ENCODE peak calls at places on chromosomes 1 and 21, in nine cellular contexts. One of them, this sample, is unnamed.

GRCh38 chr1:152442765-152443164 is 28.7 kb upstream of the CRNN start:
- DNase-seq in MCF 10A: peak; percentile 82
- DNase-seq in NCI-H2171: no peak
- DNase-seq in stimulated activated CD4-positive, alpha-beta T cell treated with anti-CD3 and anti-CD28 coated beads, Interleukin-1b, Interleukin-23, amount 100 ng/mL, for 4 hours: no peak
- DNase-seq in neural progenitor cell: no peak
- DNase-seq in astrocyte of the spinal cord: peak; percentile 16
- DNase-seq in substantia nigra: no peak
- DNase-seq in GM23248: peak; percentile 70
- DNase-seq in H7: no peak
- DNase-seq in this sample: no peak

GRCh38 chr1:110529011-110529410 is 10.0 kb upstream of the KCNA10 start:
- DNase-seq in substantia nigra: no peak
- DNase-seq in H7: no peak
- DNase-seq in NCI-H2171: no peak
- DNase-seq in GM23248: no peak
- DNase-seq in astrocyte of the spinal cord: no peak
- DNase-seq in stimulated activated CD4-positive, alpha-beta T cell treated with anti-CD3 and anti-CD28 coated beads, Interleukin-1b, Interleukin-23, amount 100 ng/mL, for 4 hours: no peak
- DNase-seq in neural progenitor cell: no peak
- DNase-seq in MCF 10A: no peak
- DNase-seq in this sample: no peak

GRCh38 chr1:207565546-207566468 is 69.8 kb downstream of the CR1 start:
- DNase-seq in GM23248: peak; percentile 30
- DNase-seq in H7: no peak
- DNase-seq in neural progenitor cell: peak; percentile 34
- DNase-seq in astrocyte of the spinal cord: no peak
- DNase-seq in substantia nigra: peak; percentile 19
- DNase-seq in MCF 10A: peak; percentile 65
- DNase-seq in stimulated activated CD4-positive, alpha-beta T cell treated with anti-CD3 and anti-CD28 coated beads, Interleukin-1b, Interleukin-23, amount 100 ng/mL, for 4 hours: no peak
- DNase-seq in NCI-H2171: no peak
- DNase-seq in this sample: no peak

GRCh38 chr1:28684937-28685336 is 16.4 kb downstream of the GMEB1 start:
- DNase-seq in substantia nigra: no peak
- DNase-seq in stimulated activated CD4-positive, alpha-beta T cell treated with anti-CD3 and anti-CD28 coated beads, Interleukin-1b, Interleukin-23, amount 100 ng/mL, for 4 hours: no peak
- DNase-seq in GM23248: no peak
- DNase-seq in NCI-H2171: no peak
- DNase-seq in neural progenitor cell: no peak
- DNase-seq in H7: no peak
- DNase-seq in astrocyte of the spinal cord: no peak
- DNase-seq in MCF 10A: no peak
- DNase-seq in this sample: no peak

GRCh38 chr1:55481634-55482033 is 266.5 kb upstream of the USP24 start:
- DNase-seq in stimulated activated CD4-positive, alpha-beta T cell treated with anti-CD3 and anti-CD28 coated beads, Interleukin-1b, Interleukin-23, amount 100 ng/mL, for 4 hours: no peak
- DNase-seq in MCF 10A: peak; percentile 24
- DNase-seq in GM23248: peak; percentile 87
- DNase-seq in NCI-H2171: no peak
- DNase-seq in neural progenitor cell: no peak
- DNase-seq in H7: no peak
- DNase-seq in astrocyte of the spinal cord: no peak
- DNase-seq in substantia nigra: no peak
- DNase-seq in this sample: no peak

GRCh38 chr1:57353589-57353988 is 70.3 kb downstream of the DAB1 start:
- DNase-seq in substantia nigra: no peak
- DNase-seq in astrocyte of the spinal cord: no peak
- DNase-seq in stimulated activated CD4-positive, alpha-beta T cell treated with anti-CD3 and anti-CD28 coated beads, Interleukin-1b, Interleukin-23, amount 100 ng/mL, for 4 hours: no peak
- DNase-seq in H7: no peak
- DNase-seq in GM23248: peak; percentile 65
- DNase-seq in neural progenitor cell: no peak
- DNase-seq in MCF 10A: no peak
- DNase-seq in NCI-H2171: no peak
- DNase-seq in this sample: no peak

GRCh38 chr1:201310986-201311355 is 27.7 kb downstream of the PKP1 start:
- DNase-seq in NCI-H2171: peak; percentile 55
- DNase-seq in H7: no peak
- DNase-seq in neural progenitor cell: no peak
- DNase-seq in substantia nigra: no peak
- DNase-seq in MCF 10A: peak; percentile 99
- DNase-seq in stimulated activated CD4-positive, alpha-beta T cell treated with anti-CD3 and anti-CD28 coated beads, Interleukin-1b, Interleukin-23, amount 100 ng/mL, for 4 hours: no peak
- DNase-seq in GM23248: peak; percentile 50
- DNase-seq in astrocyte of the spinal cord: peak; percentile 13
- DNase-seq in this sample: no peak

GRCh38 chr1:76031496-76031895 is 43.0 kb upstream of the ST6GALNAC3 start:
- DNase-seq in neural progenitor cell: no peak
- DNase-seq in substantia nigra: no peak
- DNase-seq in astrocyte of the spinal cord: no peak
- DNase-seq in MCF 10A: no peak
- DNase-seq in GM23248: no peak
- DNase-seq in stimulated activated CD4-positive, alpha-beta T cell treated with anti-CD3 and anti-CD28 coated beads, Interleukin-1b, Interleukin-23, amount 100 ng/mL, for 4 hours: no peak
- DNase-seq in NCI-H2171: no peak
- DNase-seq in H7: no peak
- DNase-seq in this sample: no peak

GRCh38 chr1:85654066-85654782 is 54.0 kb downstream of the ZNHIT6 start:
- DNase-seq in substantia nigra: no peak
- DNase-seq in GM23248: peak; percentile 64
- DNase-seq in MCF 10A: peak; percentile 48
- DNase-seq in H7: no peak
- DNase-seq in astrocyte of the spinal cord: peak; percentile 47
- DNase-seq in neural progenitor cell: no peak
- DNase-seq in NCI-H2171: no peak
- DNase-seq in stimulated activated CD4-positive, alpha-beta T cell treated with anti-CD3 and anti-CD28 coated beads, Interleukin-1b, Interleukin-23, amount 100 ng/mL, for 4 hours: no peak
- DNase-seq in this sample: no peak

GRCh38 chr1:173341307-173341706 is 134.2 kb upstream of the TNFSF4 start:
- DNase-seq in H7: no peak
- DNase-seq in astrocyte of the spinal cord: peak; percentile 90
- DNase-seq in stimulated activated CD4-positive, alpha-beta T cell treated with anti-CD3 and anti-CD28 coated beads, Interleukin-1b, Interleukin-23, amount 100 ng/mL, for 4 hours: no peak
- DNase-seq in substantia nigra: no peak
- DNase-seq in neural progenitor cell: no peak
- DNase-seq in NCI-H2171: no peak
- DNase-seq in MCF 10A: peak; percentile 45
- DNase-seq in GM23248: peak; percentile 94
- DNase-seq in this sample: no peak

GRCh38 chr1:15151377-15151806 is 2.2 kb upstream of the TMEM51 start:
- DNase-seq in neural progenitor cell: peak; percentile 31
- DNase-seq in H7: no peak
- DNase-seq in stimulated activated CD4-positive, alpha-beta T cell treated with anti-CD3 and anti-CD28 coated beads, Interleukin-1b, Interleukin-23, amount 100 ng/mL, for 4 hours: no peak
- DNase-seq in MCF 10A: no peak
- DNase-seq in substantia nigra: no peak
- DNase-seq in NCI-H2171: no peak
- DNase-seq in GM23248: no peak
- DNase-seq in astrocyte of the spinal cord: no peak
- DNase-seq in this sample: no peak

GRCh38 chr1:168340796-168341510 is 60.3 kb downstream of the TBX19 start:
- DNase-seq in neural progenitor cell: no peak
- DNase-seq in astrocyte of the spinal cord: no peak
- DNase-seq in GM23248: peak; percentile 7
- DNase-seq in stimulated activated CD4-positive, alpha-beta T cell treated with anti-CD3 and anti-CD28 coated beads, Interleukin-1b, Interleukin-23, amount 100 ng/mL, for 4 hours: no peak
- DNase-seq in H7: no peak
- DNase-seq in MCF 10A: no peak
- DNase-seq in NCI-H2171: no peak
- DNase-seq in substantia nigra: no peak
- DNase-seq in this sample: no peak

GRCh38 chr1:89350298-89350697 is 13.6 kb upstream of the GBP6 start:
- DNase-seq in neural progenitor cell: no peak
- DNase-seq in MCF 10A: no peak
- DNase-seq in H7: no peak
- DNase-seq in GM23248: no peak
- DNase-seq in NCI-H2171: no peak
- DNase-seq in stimulated activated CD4-positive, alpha-beta T cell treated with anti-CD3 and anti-CD28 coated beads, Interleukin-1b, Interleukin-23, amount 100 ng/mL, for 4 hours: no peak
- DNase-seq in substantia nigra: no peak
- DNase-seq in astrocyte of the spinal cord: no peak
- DNase-seq in this sample: no peak

GRCh38 chr21:35172231-35172630 is 123.1 kb upstream of the RUNX1 start:
- DNase-seq in substantia nigra: no peak
- DNase-seq in stimulated activated CD4-positive, alpha-beta T cell treated with anti-CD3 and anti-CD28 coated beads, Interleukin-1b, Interleukin-23, amount 100 ng/mL, for 4 hours: no peak
- DNase-seq in GM23248: no peak
- DNase-seq in NCI-H2171: no peak
- DNase-seq in astrocyte of the spinal cord: no peak
- DNase-seq in MCF 10A: no peak
- DNase-seq in H7: no peak
- DNase-seq in neural progenitor cell: no peak
- DNase-seq in this sample: no peak

GRCh38 chr21:25701529-25701928 is 33.2 kb downstream of the ATP5PF start:
- DNase-seq in H7: no peak
- DNase-seq in GM23248: no peak
- DNase-seq in neural progenitor cell: no peak
- DNase-seq in substantia nigra: no peak
- DNase-seq in MCF 10A: no peak
- DNase-seq in stimulated activated CD4-positive, alpha-beta T cell treated with anti-CD3 and anti-CD28 coated beads, Interleukin-1b, Interleukin-23, amount 100 ng/mL, for 4 hours: no peak
- DNase-seq in astrocyte of the spinal cord: no peak
- DNase-seq in NCI-H2171: no peak
- DNase-seq in this sample: no peak

This sample was measured in amygdala.